ENCODE peak calls at places on chromosomes 7 and 10, in four cellular contexts. One of them, this sample, is unnamed.

GRCh38 chr10:53598914-53599313 is 826.3 kb upstream of the MBL2 start:
- DNase-seq in SK-N-SH: no peak
- DNase-seq in choroid plexus epithelial cell: no peak
- DNase-seq in hippocampal formation: no peak
- DNase-seq in this sample: no peak

GRCh38 chr7:124752310-124752709 is 13.3 kb downstream of the GPR37 start:
- DNase-seq in SK-N-SH: no peak
- DNase-seq in choroid plexus epithelial cell: peak
- DNase-seq in hippocampal formation: peak
- DNase-seq in this sample: no peak

GRCh38 chr10:107733731-107734130 is 569.2 kb upstream of the SORCS1 start:
- DNase-seq in SK-N-SH: no peak
- DNase-seq in choroid plexus epithelial cell: no peak
- DNase-seq in hippocampal formation: no peak
- DNase-seq in this sample: no peak

GRCh38 chr7:127391591-127392181 is 822 bp downstream of the ZNF800 start:
- DNase-seq in SK-N-SH: no peak
- DNase-seq in choroid plexus epithelial cell: peak
- DNase-seq in hippocampal formation: peak
- DNase-seq in this sample: peak

GRCh38 chr10:49001861-49002675 is 62.4 kb upstream of the LRRC18 start:
- DNase-seq in SK-N-SH: peak
- DNase-seq in choroid plexus epithelial cell: peak
- DNase-seq in hippocampal formation: no peak
- DNase-seq in this sample: no peak

GRCh38 chr10:78199019-78199418 is 165.4 kb downstream of the RPS24 start:
- DNase-seq in SK-N-SH: no peak
- DNase-seq in choroid plexus epithelial cell: no peak
- DNase-seq in hippocampal formation: no peak
- DNase-seq in this sample: no peak

GRCh38 chr10:31069411-31069810 is 37.7 kb upstream of the ZNF438 start:
- DNase-seq in SK-N-SH: no peak
- DNase-seq in choroid plexus epithelial cell: no peak
- DNase-seq in hippocampal formation: no peak
- DNase-seq in this sample: no peak

GRCh38 chr7:142838461-142839213 is 16.2 kb upstream of the EPHB6 start:
- DNase-seq in SK-N-SH: no peak
- DNase-seq in choroid plexus epithelial cell: peak
- DNase-seq in hippocampal formation: no peak
- DNase-seq in this sample: no peak

GRCh38 chr7:55552320-55553086 is 19.8 kb downstream of the VOPP1 start:
- DNase-seq in SK-N-SH: no peak
- DNase-seq in choroid plexus epithelial cell: peak
- DNase-seq in hippocampal formation: peak
- DNase-seq in this sample: no peak

GRCh38 chr10:126147866-126148578 is 240.3 kb downstream of the ADAM12 start:
- DNase-seq in SK-N-SH: no peak
- DNase-seq in choroid plexus epithelial cell: peak
- DNase-seq in hippocampal formation: no peak
- DNase-seq in this sample: no peak

GRCh38 chr7:2150445-2150815 is 82.3 kb downstream of the MAD1L1 start:
- DNase-seq in SK-N-SH: no peak
- DNase-seq in choroid plexus epithelial cell: no peak
- DNase-seq in hippocampal formation: no peak
- DNase-seq in this sample: no peak

GRCh38 chr7:22728416-22729029 is 1.5 kb downstream of the IL6 start:
- DNase-seq in SK-N-SH: no peak
- DNase-seq in choroid plexus epithelial cell: peak
- DNase-seq in hippocampal formation: peak
- DNase-seq in this sample: no peak

GRCh38 chr7:48458701-48459509 is 287.6 kb downstream of the ABCA13 start:
- DNase-seq in SK-N-SH: no peak
- DNase-seq in choroid plexus epithelial cell: no peak
- DNase-seq in hippocampal formation: no peak
- DNase-seq in this sample: no peak